ENCODE peak calls at places on chromosomes 13 and 19, in four cellular contexts. B is IMR-90, W is A549, A is HepG2. I is an unnamed sample.
A peak's percentile ranks its signal among the peaks of the same experiment; 100 is the strongest.

GRCh38 chr19:52148256-52148655 is 8.5 kb upstream of the ZNF616 start:
- DNase-seq in B (no peak), W (no peak), A (no peak), I (no peak)

GRCh38 chr13:24181991-24182702 is 21.6 kb downstream of the SPATA13 start:
- DNase-seq in B (no peak), W (no peak), A (peak; percentile 50), I (no peak)

GRCh38 chr13:110422913-110423688 is 116.0 kb downstream of the COL4A2 start:
- DNase-seq in B (no peak), W (no peak), A (no peak), I (no peak)

GRCh38 chr19:1568320-1569019 is at the start of gene MEX3D:
- DNase-seq in B (peak; percentile 49), W (peak; percentile 62), A (peak; percentile 34), I (peak; percentile 98)

GRCh38 chr13:109331898-109332297 is 454.5 kb downstream of the IRS2 start:
- DNase-seq in B (peak; percentile 89), W (no peak), A (no peak), I (no peak)

GRCh38 chr13:35826626-35827254 is 304.4 kb downstream of the DCLK1 start:
- DNase-seq in B (no peak), W (no peak), A (no peak), I (peak; percentile 28)

GRCh38 chr13:110713642-110713952 is at the start of gene ING1:
- DNase-seq in B (no peak), W (no peak), A (no peak), I (no peak)

GRCh38 chr19:13705928-13706447 is 58.3 kb upstream of the MRI1 start:
- DNase-seq in B (no peak), W (no peak), A (no peak), I (peak; percentile 30)

GRCh38 chr19:1668339-1669123 is 16.1 kb upstream of the TCF3 start:
- DNase-seq in B (no peak), W (no peak), A (no peak), I (no peak)

GRCh38 chr19:5558101-5558621 is 9.6 kb downstream of the TINCR start:
- DNase-seq in B (no peak), W (no peak), A (no peak), I (no peak)

GRCh38 chr13:113860579-113861432 is 3.1 kb downstream of the GAS6 start:
- DNase-seq in B (no peak), W (no peak), A (no peak), I (peak; percentile 72)

GRCh38 chr19:11737964-11738745 is 591 bp downstream of the ZNF823 start:
- DNase-seq in B (peak; percentile 12), W (no peak), A (peak; percentile 67), I (peak; percentile 49)
- TF ChIP-seq MAZ in B (no peak), W (no peak), A (no peak), I (no peak)

GRCh38 chr13:46389457-46389856 is 2.4 kb upstream of the RUBCNL start:
- DNase-seq in B (no peak), W (no peak), A (no peak), I (no peak)

GRCh38 chr13:46388308-46388707 is 1.3 kb upstream of the RUBCNL start:
- DNase-seq in B (no peak), W (no peak), A (no peak), I (no peak)

GRCh38 chr13:46386996-46387851 is at the start of gene RUBCNL:
- DNase-seq in B (no peak), W (no peak), A (no peak), I (no peak)

GRCh38 chr13:46388846-46389245 is 1.8 kb upstream of the RUBCNL start:
- DNase-seq in B (no peak), W (no peak), A (no peak), I (no peak)

DNA sequence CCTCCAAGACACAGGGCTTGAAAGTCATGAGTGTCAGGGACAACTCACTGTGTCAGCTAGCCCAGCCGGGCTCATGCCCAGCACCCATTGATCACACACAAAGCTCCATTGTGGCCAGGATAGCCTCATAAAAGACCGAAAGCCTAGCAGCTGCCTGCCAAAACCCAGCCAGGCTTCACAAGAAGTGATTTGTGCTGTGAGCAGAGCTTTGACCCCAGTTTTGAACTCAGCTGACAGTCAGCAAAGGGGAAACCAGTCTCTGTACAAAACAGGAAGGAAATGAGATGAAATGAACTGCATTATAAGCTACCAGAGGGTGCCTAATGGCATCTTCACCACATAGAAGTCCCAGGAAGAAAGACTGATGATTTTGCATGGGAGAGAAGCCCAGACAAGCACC is 2.9 kb upstream of the RUBCNL start:
- DNase-seq in B (no peak), W (no peak), A (peak; percentile 31), I (no peak)
- TF ChIP-seq MAZ in B (no peak), W (no peak), A (no peak), I (no peak)

GRCh38 chr19:56310462-56310861 is 4.2 kb downstream of the ZSCAN5A start:
- DNase-seq in B (no peak), W (no peak), A (no peak), I (no peak)
- TF ChIP-seq MAZ in B (no peak), W (no peak), A (no peak), I (no peak)

GRCh38 chr19:46111376-46111775 is 13.1 kb downstream of the IGFL3 start:
- DNase-seq in B (no peak), W (no peak), A (no peak), I (no peak)

GRCh38 chr19:46112527-46112926 is 12.0 kb downstream of the IGFL3 start:
- DNase-seq in B (no peak), W (no peak), A (no peak), I (no peak)

GRCh38 chr19:46109876-46110275 is 14.6 kb downstream of the IGFL3 start:
- DNase-seq in B (no peak), W (no peak), A (no peak), I (no peak)

DNA sequence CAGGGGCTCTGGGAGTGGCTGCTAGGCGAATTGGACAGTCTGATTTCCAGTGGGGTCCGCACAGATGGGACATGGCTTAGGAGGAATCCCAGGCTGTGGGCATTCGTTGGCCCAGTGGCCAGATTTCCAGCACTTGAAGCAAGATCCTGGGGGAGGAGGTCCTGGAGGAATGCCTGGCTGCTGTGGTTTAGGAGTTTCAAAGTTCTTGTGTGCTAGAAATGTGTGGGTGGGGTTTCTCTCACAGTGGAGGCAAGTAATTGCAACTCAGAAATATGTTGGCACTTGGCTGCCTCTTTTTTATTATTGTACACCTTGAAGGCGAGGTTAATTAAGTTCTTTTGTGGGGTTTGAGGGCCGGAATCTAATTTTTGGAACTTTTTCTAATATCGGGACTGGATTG is 17.1 kb downstream of the IGFL3 start:
- DNase-seq in B (peak; percentile 28), W (no peak), A (no peak), I (no peak)
- TF ChIP-seq MAZ in B (no peak), W (no peak), A (no peak), I (no peak)

GRCh38 chr19:29014857-29015436 is 198.0 kb downstream of the UQCRFS1 start:
- DNase-seq in B (no peak), W (no peak), A (no peak), I (no peak)
- TF ChIP-seq MAZ in B (no peak), W (no peak), A (no peak), I (no peak)

DNA sequence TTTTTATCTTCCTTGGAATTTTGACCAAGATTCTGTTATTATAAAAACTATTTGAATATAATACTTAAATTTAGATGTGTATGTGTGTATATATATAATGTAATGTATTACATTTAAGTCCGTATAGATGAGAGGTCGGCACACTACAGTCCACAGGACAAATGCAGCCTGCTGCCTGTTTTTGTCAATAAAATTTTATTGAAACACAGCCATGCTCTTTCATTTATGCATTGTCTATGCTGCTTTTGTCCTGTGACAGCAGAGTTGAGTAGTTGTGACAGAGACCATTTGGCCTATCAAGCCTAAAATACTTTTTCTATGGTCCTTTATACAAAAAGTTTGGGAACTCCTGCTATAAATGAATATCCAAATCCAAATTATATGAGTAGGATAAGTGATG is 69.7 kb downstream of the PCCA start:
- DNase-seq in B (no peak), W (no peak), A (no peak), I (no peak)
- TF ChIP-seq MAZ in B (no peak), W (no peak), A (no peak), I (no peak)

GRCh38 chr19:3506384-3507340 is 551 bp downstream of the FZR1 start:
- DNase-seq in B (no peak), W (no peak), A (no peak), I (peak; percentile 57)
- TF ChIP-seq MAZ in B (no peak), W (no peak), A (no peak), I (no peak)

DNA sequence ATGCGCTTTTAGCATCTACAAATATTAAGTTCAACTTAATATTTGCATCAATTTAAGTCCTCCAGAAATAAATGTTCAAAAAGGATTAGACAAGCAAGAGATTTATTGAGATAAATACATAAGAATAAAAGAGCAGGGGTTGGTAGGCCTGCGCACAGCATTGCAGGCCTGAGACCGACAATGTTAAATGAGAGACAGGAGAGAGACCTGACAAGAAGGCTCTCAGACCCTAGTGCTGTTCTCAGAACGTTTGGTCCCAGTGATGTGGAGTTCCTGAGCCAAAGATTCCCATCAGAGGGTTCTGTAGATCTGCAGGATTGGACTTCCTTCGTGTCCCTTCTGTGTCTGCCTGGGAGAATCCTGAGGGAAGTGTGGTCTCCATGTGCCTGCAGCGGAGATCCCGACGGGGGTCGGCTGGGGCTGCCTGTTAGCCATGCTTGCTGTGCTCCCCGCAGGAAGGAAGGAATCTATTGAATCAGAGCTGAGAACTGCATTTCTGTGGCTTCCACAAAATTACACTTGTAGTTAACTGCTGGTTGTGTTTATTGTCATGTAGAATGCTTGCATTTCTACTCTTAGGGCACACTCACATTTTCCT is 369.9 kb upstream of the SLC10A2 start:
- DNase-seq in B (no peak), W (no peak), A (no peak), I (no peak)
- TF ChIP-seq MAZ in B (no peak), W (no peak), A (no peak), I (no peak)

DNA sequence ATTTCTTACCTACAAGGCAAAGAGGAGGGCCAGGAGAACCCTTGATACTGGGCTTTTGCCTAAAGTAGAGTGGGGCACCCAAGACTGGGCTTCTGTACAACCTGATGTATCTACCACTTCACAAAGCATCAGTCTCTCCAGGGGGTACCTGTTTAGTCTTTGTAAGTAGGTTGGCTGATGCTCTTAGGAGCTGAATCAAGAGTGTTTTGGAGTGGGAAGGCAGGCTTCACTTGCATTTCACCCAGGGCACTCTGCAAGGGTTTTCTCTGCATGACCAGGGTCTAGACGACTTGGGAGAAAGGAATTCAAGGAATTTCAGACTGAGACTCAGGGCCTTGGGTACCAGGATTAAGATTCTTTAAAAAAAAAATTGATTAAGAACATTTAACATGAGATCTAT is 361.5 kb downstream of the RFC3 start:
- DNase-seq in B (peak; percentile 7), W (no peak), A (no peak), I (no peak)
- TF ChIP-seq MAZ in B (no peak), W (no peak), A (no peak), I (no peak)

I was measured in K562.